ENCODE peak calls at places on chromosomes 13 and 19, in eight cellular contexts. G is HepG2, M is endothelial cell of umbilical vein, B is suprapubic skin, H is spleen, N is sigmoid colon, A is transverse colon, Y is breast epithelium. E is an unnamed sample. For H3K4me1, the result is how much of the 10 kb centered on the place peaks cover.

GRCh38 chr19:36001605-36002004 is 6.6 kb downstream of the SDHAF1 start:
- DNase-seq in G (no peak), M (no peak), B (no peak), H (no peak), N (no peak), A (no peak), Y (no peak), E (no peak)

GRCh38 chr13:41311607-41312500 is 787 bp downstream of the NAA16 start:
- DNase-seq in G (peak), M (peak), B (peak), H (peak), N (peak), A (peak), Y (no peak), E (peak)

GRCh38 chr19:38736036-38736412 is 8.2 kb downstream of the CAPN12 start:
- DNase-seq in G (no peak), M (no peak), B (no peak), H (peak), N (peak), A (peak), Y (no peak), E (peak)

GRCh38 chr19:5718032-5718578 is 1.8 kb downstream of the LONP1 start:
- DNase-seq in G (no peak), M (no peak), B (no peak), H (no peak), N (no peak), A (no peak), Y (no peak), E (no peak)

GRCh38 chr13:31860002-31860401 is 120.7 kb downstream of the RXFP2 start:
- DNase-seq in G (no peak), M (no peak), B (no peak), H (no peak), N (no peak), A (no peak), Y (no peak), E (no peak)

GRCh38 chr13:51674276-51674675 is 90.0 kb downstream of the WDFY2 start:
- DNase-seq in G (no peak), M (no peak), B (no peak), H (no peak), N (no peak), A (peak), Y (peak), E (peak)

GRCh38 chr19:19385900-19386339 is 19.6 kb upstream of the GATAD2A start:
- DNase-seq in G (no peak), M (peak), B (peak), H (peak), N (no peak), A (no peak), Y (no peak), E (no peak)

GRCh38 chr19:22263121-22263520 is 23.1 kb upstream of the ZNF729 start:
- DNase-seq in G (no peak), M (no peak), B (no peak), H (no peak), N (no peak), A (no peak), Y (no peak), E (no peak)

GRCh38 chr13:29654807-29655547 is 59.5 kb upstream of the SLC7A1 start:
- DNase-seq in G (no peak), M (no peak), B (no peak), H (no peak), N (no peak), A (no peak), Y (no peak), E (no peak)

GRCh38 chr19:27975419-27976005 is 1237.4 kb downstream of the UQCRFS1 start:
- DNase-seq in G (no peak), M (no peak), B (no peak), H (no peak), N (no peak), A (no peak), Y (no peak), E (no peak)

GRCh38 chr19:4454952-4455738 is 2.4 kb downstream of the UBXN6 start:
- DNase-seq in G (no peak), M (no peak), B (no peak), H (no peak), N (no peak), A (no peak), Y (no peak), E (no peak)

GRCh38 chr19:28864577-28865042 is 348.3 kb downstream of the UQCRFS1 start:
- DNase-seq in G (no peak), M (no peak), B (no peak), H (no peak), N (no peak), A (peak), Y (no peak), E (peak)

GRCh38 chr13:29749401-29750177 is 100.8 kb downstream of the UBL3 start:
- DNase-seq in G (no peak), M (no peak), B (no peak), H (no peak), N (no peak), A (no peak), Y (no peak), E (no peak)

GRCh38 chr19:45591004-45591637 is 6.5 kb upstream of the OPA3 start:
- DNase-seq in G (peak), M (no peak), B (no peak), H (peak), N (no peak), A (peak), Y (peak), E (peak)

GRCh38 chr19:38544569-38545315 is 73.0 kb downstream of the MAP4K1 start:
- DNase-seq in G (no peak), M (no peak), B (no peak), H (no peak), N (no peak), A (no peak), Y (no peak), E (no peak)

GRCh38 chr19:6259312-6259861 is 20.4 kb downstream of the MLLT1 start:
- DNase-seq in G (no peak), M (no peak), B (no peak), H (no peak), N (no peak), A (no peak), Y (no peak), E (no peak)

GRCh38 chr13:98524391-98524790 is 52.5 kb downstream of the STK24 start:
- DNase-seq in G (no peak), M (no peak), B (no peak), H (no peak), N (no peak), A (no peak), Y (no peak), E (no peak)
- H3K4me1 ChIP-seq in G (under half), M (under half), B (half or more), H (half or more), N (half or more), A (half or more), Y (under half), E (under half)

DNA sequence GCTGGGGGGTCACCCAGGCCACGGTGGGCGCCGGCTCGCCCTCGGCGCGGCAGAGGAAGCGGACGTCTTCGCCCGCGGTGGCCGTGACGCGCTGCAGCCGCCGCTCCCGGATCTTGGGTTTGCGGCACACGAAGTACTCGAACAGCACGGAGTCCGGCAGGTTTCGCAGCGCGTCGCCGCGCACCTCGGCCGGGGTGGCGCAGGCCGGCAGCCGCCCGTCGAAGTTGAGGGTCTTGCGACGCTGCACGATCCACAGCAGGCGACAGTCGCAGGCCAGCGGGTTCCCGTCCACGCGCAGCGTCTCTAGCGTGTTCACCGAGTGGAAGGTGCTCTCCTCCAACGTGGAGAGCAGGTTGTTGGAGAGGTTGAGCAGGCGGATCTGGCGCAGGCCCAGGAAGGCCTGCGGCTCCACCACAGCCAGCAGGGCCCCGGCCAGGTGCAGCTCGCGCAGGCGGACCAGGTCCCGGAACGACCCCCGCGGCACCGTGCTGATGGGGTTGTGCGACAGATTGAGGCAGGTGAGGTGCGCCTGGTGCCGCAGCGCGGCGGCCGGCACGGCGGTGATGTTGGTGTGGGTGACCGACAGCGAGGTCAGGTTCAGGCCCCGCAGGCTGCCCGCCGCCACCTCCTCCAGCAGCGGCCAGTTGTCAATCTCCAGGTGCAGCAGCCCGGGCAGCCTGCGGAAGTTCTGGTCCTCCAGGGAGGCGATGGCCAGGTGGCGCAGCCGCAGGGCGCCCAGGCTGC is 8.6 kb upstream of the PEAK3 start:
- DNase-seq in G (no peak), M (no peak), B (no peak), H (peak), N (no peak), A (peak), Y (no peak), E (no peak)
- H3K4me3 ChIP-seq in G (no peak), M (no peak), B (peak), H (peak), N (no peak), A (no peak), Y (peak), E (peak)

GRCh38 chr19:14383556-14383897 is 2.3 kb downstream of the ADGRE5 start:
- DNase-seq in G (no peak), M (no peak), B (no peak), H (no peak), N (peak), A (peak), Y (no peak), E (no peak)

GRCh38 chr19:14385492-14385891 is 4.2 kb downstream of the ADGRE5 start:
- DNase-seq in G (no peak), M (no peak), B (no peak), H (peak), N (peak), A (no peak), Y (no peak), E (no peak)

GRCh38 chr19:14378890-14379289 is 2.4 kb upstream of the ADGRE5 start:
- DNase-seq in G (no peak), M (no peak), B (no peak), H (no peak), N (no peak), A (no peak), Y (no peak), E (no peak)

GRCh38 chr19:14381689-14382474 is 638 bp downstream of the ADGRE5 start:
- DNase-seq in G (no peak), M (no peak), B (no peak), H (peak), N (peak), A (peak), Y (no peak), E (peak)

GRCh38 chr19:14383898-14384669 is 2.8 kb downstream of the ADGRE5 start:
- DNase-seq in G (no peak), M (no peak), B (no peak), H (no peak), N (peak), A (peak), Y (no peak), E (no peak)
- TF ChIP-seq POLR2AphosphoS5 in G (no peak), M (no peak), B (no peak), H (peak), N (peak), A (peak), Y (no peak), E (no peak)

GRCh38 chr13:106530907-106531520 is 4.4 kb downstream of the EFNB2 start:
- DNase-seq in G (no peak), M (peak), B (no peak), H (no peak), N (no peak), A (no peak), Y (no peak), E (no peak)
- H3K4me1 ChIP-seq in G (under half), M (under half), B (under half), H (under half), N (half or more), A (half or more), Y (under half), E (half or more)

GRCh38 chr19:18219911-18220631 is 6.2 kb downstream of the PDE4C start:
- DNase-seq in G (no peak), M (no peak), B (no peak), H (no peak), N (no peak), A (no peak), Y (no peak), E (no peak)

GRCh38 chr19:18221815-18222725 is 4.2 kb downstream of the PDE4C start:
- DNase-seq in G (peak), M (no peak), B (no peak), H (no peak), N (no peak), A (no peak), Y (no peak), E (no peak)

GRCh38 chr19:18218600-18218999 is 7.6 kb downstream of the PDE4C start:
- DNase-seq in G (no peak), M (no peak), B (no peak), H (no peak), N (no peak), A (no peak), Y (no peak), E (no peak)

GRCh38 chr19:18218159-18218558 is 8.1 kb downstream of the PDE4C start:
- DNase-seq in G (no peak), M (no peak), B (no peak), H (no peak), N (no peak), A (no peak), Y (no peak), E (no peak)

DNA sequence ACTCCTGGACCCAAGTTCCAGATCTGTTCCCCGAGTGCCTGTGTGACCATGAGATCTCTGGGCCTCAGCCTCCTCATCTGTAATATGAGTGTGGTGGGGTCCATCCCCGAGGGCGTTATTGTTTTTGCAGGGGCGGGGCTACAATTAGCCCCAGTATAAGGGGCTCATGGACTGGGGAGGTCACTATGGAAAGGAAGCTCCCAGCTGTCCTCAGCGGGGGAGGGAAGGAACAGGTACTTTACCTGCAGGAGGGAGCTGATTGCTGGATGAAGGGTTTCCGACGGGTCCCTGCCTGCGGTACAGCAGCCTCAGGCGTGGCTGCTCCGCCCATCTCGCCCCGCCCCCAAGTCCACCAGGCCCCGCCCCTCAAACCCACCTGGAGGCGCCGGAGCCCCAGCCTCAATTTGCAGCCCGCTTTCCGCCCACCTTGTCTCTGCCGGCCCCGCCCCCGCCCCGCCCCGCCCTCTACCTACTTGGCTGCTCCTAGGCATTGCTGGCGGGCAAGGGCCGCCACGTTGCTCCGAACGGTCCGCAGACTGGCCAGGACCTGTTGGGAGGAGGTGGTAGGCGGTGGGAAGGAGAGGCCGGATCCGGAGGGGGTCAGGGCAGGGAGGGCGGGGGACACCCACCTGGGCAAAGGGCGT is 5.5 kb downstream of the PDE4C start:
- DNase-seq in G (no peak), M (no peak), B (no peak), H (no peak), N (no peak), A (no peak), Y (no peak), E (no peak)
- H3K4me3 ChIP-seq in G (no peak), M (no peak), B (no peak), H (no peak), N (no peak), A (no peak), Y (no peak), E (no peak)

GRCh38 chr19:50361290-50362029 is 4.0 kb downstream of the NAPSA start:
- DNase-seq in G (no peak), M (no peak), B (no peak), H (no peak), N (no peak), A (no peak), Y (no peak), E (no peak)

GRCh38 chr19:50356691-50357177 is 8.7 kb downstream of the NAPSA start:
- DNase-seq in G (no peak), M (no peak), B (no peak), H (no peak), N (no peak), A (no peak), Y (no peak), E (no peak)

GRCh38 chr19:50358483-50359431 is 6.7 kb downstream of the NAPSA start:
- DNase-seq in G (no peak), M (peak), B (no peak), H (peak), N (peak), A (peak), Y (no peak), E (peak)

GRCh38 chr19:50359432-50359818 is 6.0 kb downstream of the NAPSA start:
- DNase-seq in G (no peak), M (no peak), B (no peak), H (no peak), N (no peak), A (no peak), Y (no peak), E (no peak)

DNA sequence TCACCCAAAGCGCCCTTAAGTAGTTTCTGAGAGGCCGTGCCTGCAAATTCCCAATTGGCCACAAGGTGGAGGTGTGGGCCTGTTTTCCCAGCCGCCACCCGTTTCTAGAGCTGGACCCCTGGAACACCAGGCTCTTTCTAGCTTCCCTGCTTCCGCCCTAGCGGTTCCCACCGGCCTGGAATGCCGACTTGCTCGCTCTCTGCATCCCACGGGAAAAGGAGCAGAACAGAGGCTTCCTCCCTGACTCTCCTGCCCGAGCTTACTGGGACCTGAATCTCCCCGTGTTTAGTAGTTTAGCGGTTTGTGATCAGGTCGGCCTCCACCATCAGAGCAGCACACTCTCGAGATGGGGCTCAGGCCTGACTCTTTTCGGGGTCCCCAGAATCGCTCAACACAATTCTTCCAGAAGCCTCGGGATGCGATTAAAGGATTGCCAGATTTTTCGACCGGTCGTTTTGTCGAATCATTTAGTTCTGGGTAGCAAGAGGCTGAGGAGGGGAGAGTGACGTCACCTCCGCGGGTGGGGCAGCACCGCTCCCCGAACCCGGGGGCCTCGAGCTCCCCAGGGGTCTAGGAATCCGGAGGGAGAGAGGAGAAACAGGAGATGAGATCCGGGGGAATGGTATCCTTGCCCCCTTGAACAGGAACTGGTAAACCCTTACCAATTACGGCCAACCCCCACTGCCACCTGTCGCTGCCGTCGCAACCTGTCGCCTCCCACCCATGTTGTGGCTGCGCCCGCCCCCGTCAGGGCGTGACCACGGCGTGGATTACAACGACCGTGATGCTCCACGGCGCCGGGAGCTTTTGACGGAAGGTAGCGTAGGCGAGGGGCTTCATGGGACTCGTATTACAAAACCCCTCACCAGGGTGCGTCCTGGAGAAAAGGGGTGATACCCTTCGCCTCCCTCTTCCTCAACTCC is 8.0 kb downstream of the NAPSA start:
- DNase-seq in G (peak), M (peak), B (no peak), H (peak), N (peak), A (peak), Y (peak), E (peak)
- TF ChIP-seq POLR2AphosphoS5 in G (no peak), M (no peak), B (no peak), H (peak), N (peak), A (peak), Y (peak), E (no peak)

GRCh38 chr13:94758571-94758970 is 46.2 kb upstream of the SOX21 start:
- DNase-seq in G (no peak), M (no peak), B (no peak), H (no peak), N (no peak), A (no peak), Y (no peak), E (no peak)
- H3K4me1 ChIP-seq in G (under half), M (under half), B (under half), H (under half), N (under half), A (under half), Y (under half), E (under half)

GRCh38 chr19:39969266-39969665 is 1.7 kb upstream of the PSMC4 start:
- DNase-seq in G (peak), M (no peak), B (no peak), H (no peak), N (no peak), A (no peak), Y (no peak), E (peak)
- H3K4me3 ChIP-seq in G (no peak), M (no peak), B (no peak), H (no peak), N (no peak), A (no peak), Y (no peak), E (no peak)

GRCh38 chr19:933553-933882 is 7.7 kb downstream of the ARID3A start:
- DNase-seq in G (no peak), M (no peak), B (no peak), H (no peak), N (no peak), A (no peak), Y (no peak), E (no peak)

GRCh38 chr19:932647-933552 is 7.1 kb downstream of the ARID3A start:
- DNase-seq in G (no peak), M (no peak), B (no peak), H (peak), N (peak), A (peak), Y (peak), E (peak)

GRCh38 chr19:936175-936546 is 10.3 kb downstream of the ARID3A start:
- DNase-seq in G (no peak), M (no peak), B (no peak), H (no peak), N (no peak), A (no peak), Y (no peak), E (no peak)

GRCh38 chr19:934865-935422 is 9.1 kb downstream of the ARID3A start:
- DNase-seq in G (peak), M (peak), B (peak), H (peak), N (peak), A (peak), Y (peak), E (peak)

GRCh38 chr19:934197-934840 is 8.5 kb downstream of the ARID3A start:
- DNase-seq in G (no peak), M (no peak), B (no peak), H (no peak), N (no peak), A (no peak), Y (no peak), E (no peak)
- TF ChIP-seq POLR2AphosphoS5 in G (no peak), M (no peak), B (no peak), H (no peak), N (no peak), A (no peak), Y (no peak), E (no peak)